ENCODE peak calls at places on chromosomes 7 and 10, in four cellular contexts. One of them, this sample, is unnamed.

GRCh38 chr7:41693150-41693997 is 9.5 kb downstream of the INHBA start:
- DNase-seq in WTC11: no peak
- DNase-seq in astrocyte of the spinal cord: no peak
- DNase-seq in body of pancreas: no peak
- DNase-seq in this sample: no peak

GRCh38 chr7:20225384-20225783 is 8.2 kb upstream of the MACC1 start:
- DNase-seq in astrocyte of the spinal cord: no peak
- DNase-seq in body of pancreas: no peak
- DNase-seq in WTC11: no peak
- DNase-seq in this sample: no peak

GRCh38 chr7:129388353-129389098 is 45.7 kb upstream of the STRIP2 start:
- DNase-seq in WTC11: no peak
- DNase-seq in astrocyte of the spinal cord: no peak
- DNase-seq in body of pancreas: no peak
- DNase-seq in this sample: no peak

GRCh38 chr7:98296833-98297232 is 15.3 kb downstream of the BRI3 start:
- DNase-seq in astrocyte of the spinal cord: no peak
- DNase-seq in WTC11: no peak
- DNase-seq in body of pancreas: no peak
- DNase-seq in this sample: no peak

GRCh38 chr7:152030561-152030960 is 5.1 kb downstream of the GALNT11 start:
- DNase-seq in body of pancreas: no peak
- DNase-seq in astrocyte of the spinal cord: no peak
- DNase-seq in WTC11: no peak
- DNase-seq in this sample: no peak

GRCh38 chr10:124696446-124697392 is 47.5 kb downstream of the FAM53B start:
- DNase-seq in WTC11: no peak
- DNase-seq in astrocyte of the spinal cord: no peak
- DNase-seq in body of pancreas: no peak
- DNase-seq in this sample: no peak

GRCh38 chr7:1468203-1468602 is 8.9 kb upstream of the MICALL2 start:
- DNase-seq in WTC11: no peak
- DNase-seq in astrocyte of the spinal cord: no peak
- DNase-seq in body of pancreas: no peak
- DNase-seq in this sample: no peak

GRCh38 chr7:127409629-127410028 is 17.1 kb upstream of the ZNF800 start:
- DNase-seq in astrocyte of the spinal cord: no peak
- DNase-seq in WTC11: no peak
- DNase-seq in body of pancreas: no peak
- DNase-seq in this sample: no peak

GRCh38 chr10:110852897-110853296 is 18.8 kb upstream of the PDCD4 start:
- DNase-seq in body of pancreas: no peak
- DNase-seq in WTC11: no peak
- DNase-seq in astrocyte of the spinal cord: no peak
- DNase-seq in this sample: no peak

GRCh38 chr7:99739699-99740572 is 4.9 kb upstream of the CYP3A7 start:
- DNase-seq in astrocyte of the spinal cord: no peak
- DNase-seq in WTC11: no peak
- DNase-seq in body of pancreas: no peak
- DNase-seq in this sample: no peak

GRCh38 chr7:42858570-42858969 is 53.3 kb downstream of the C7orf25 start:
- DNase-seq in WTC11: no peak
- DNase-seq in body of pancreas: no peak
- DNase-seq in astrocyte of the spinal cord: no peak
- DNase-seq in this sample: no peak

GRCh38 chr10:30247704-30248103 is 101.4 kb downstream of the MTPAP start:
- DNase-seq in astrocyte of the spinal cord: no peak
- DNase-seq in body of pancreas: no peak
- DNase-seq in WTC11: no peak
- DNase-seq in this sample: no peak

DNA sequence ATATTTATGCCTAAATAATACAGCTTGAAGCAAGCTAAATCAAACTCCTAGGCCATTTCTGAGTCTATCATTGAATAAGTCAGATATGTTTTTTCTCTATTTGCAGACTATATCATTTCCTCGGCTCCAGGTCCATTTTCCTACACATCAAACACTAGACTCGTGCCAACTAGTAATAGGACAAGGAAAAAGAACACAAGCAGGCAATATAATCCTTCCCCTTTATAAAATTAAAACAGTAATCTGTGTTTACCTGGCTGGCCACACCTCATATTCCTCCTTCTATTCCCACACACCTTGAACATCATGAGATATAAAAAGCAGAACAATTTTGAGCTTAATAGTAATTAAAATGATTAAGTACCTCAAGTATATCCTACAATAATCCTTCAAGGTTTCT is 325.7 kb downstream of the TFEC start:
- DNase-seq in astrocyte of the spinal cord: no peak
- DNase-seq in body of pancreas: no peak
- DNase-seq in WTC11: no peak
- DNase-seq in this sample: no peak
- TF ChIP-seq CTCF in astrocyte of the spinal cord: no peak
- TF ChIP-seq CTCF in body of pancreas: no peak
- TF ChIP-seq CTCF in WTC11: no peak
- TF ChIP-seq CTCF in this sample: no peak

DNA sequence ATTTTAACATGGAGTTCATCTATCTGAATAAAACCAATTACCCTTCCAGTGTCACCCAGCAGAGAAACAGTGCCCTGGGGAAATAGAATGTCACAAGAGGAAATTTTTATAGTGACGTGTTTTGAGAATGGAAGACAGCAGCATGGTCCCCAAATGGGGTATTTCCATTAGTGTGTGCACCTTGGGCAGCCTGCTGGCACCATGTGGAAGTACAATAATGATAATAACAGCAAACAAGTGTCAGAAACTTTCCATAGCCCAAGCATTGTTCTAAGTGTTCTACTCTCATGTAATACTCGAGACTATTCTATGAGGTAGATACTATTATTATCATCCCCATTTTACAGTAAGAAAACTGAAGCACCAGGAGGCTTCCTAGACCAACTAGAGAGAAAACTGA is 2.2 kb upstream of the PDE1C start:
- DNase-seq in WTC11: no peak
- DNase-seq in astrocyte of the spinal cord: no peak
- DNase-seq in body of pancreas: no peak
- DNase-seq in this sample: no peak
- TF ChIP-seq CTCF in WTC11: no peak
- TF ChIP-seq CTCF in astrocyte of the spinal cord: peak; percentile 20
- TF ChIP-seq CTCF in body of pancreas: no peak
- TF ChIP-seq CTCF in this sample: peak; percentile 28

DNA sequence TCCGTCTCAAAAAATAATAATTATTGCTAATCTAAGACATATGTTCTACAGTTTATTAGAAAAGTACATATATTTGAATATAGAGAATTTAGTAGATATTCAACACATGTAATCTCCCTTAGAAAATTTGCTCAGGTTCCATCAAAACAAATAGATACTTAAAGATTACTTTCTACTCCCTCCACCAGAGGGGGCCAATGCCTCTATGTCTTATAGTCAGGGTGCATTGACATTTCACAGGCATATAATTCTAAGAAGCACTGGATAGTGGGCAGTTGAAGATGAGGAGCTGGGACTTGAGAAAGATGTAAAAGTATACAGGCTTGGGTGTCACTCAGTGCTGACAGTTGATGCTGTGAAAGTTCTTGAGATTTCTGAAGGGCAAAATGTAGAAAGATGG is 301.6 kb upstream of the HPS1 start:
- DNase-seq in body of pancreas: no peak
- DNase-seq in astrocyte of the spinal cord: peak; percentile 1
- DNase-seq in WTC11: peak; percentile 28
- DNase-seq in this sample: peak; percentile 47
- TF ChIP-seq CTCF in body of pancreas: peak; percentile 26
- TF ChIP-seq CTCF in astrocyte of the spinal cord: peak; percentile 10
- TF ChIP-seq CTCF in WTC11: peak; percentile 42
- TF ChIP-seq CTCF in this sample: peak; percentile 72

DNA sequence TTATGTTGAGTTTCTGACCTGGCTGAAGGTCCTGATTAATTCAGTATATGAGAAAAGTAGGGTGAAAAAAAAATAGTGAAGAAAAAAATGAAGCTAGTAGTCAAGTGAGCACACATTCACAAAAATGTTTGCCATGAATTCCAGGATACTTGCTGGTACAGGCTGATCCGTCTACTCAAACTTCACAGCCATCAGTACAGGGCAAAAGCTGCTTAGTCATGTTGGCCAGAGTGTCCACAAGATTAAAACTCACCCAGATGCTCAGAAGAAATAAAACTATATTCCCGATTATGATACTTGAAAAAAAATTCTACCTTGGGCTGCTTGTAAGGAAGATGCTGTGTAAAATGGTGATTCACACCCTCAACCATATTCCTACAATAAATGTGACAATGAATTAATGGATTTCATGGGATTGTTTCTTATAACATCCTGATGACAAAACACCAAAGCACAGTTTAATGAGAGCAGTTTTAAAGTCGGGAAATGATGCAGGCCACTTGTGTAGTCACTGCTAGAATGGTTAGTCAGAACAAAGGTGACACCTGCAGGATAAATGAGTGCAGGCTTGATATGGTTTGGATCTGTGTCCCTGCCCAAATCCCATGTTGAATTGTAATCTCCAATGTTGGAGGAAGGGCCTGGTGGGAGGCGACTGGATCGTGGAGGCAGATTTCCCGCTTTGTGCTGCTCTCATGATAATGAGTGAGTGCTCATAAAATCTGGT is 49.2 kb upstream of the ANKRD1 start:
- DNase-seq in WTC11: no peak
- DNase-seq in astrocyte of the spinal cord: peak; percentile 69
- DNase-seq in body of pancreas: no peak
- DNase-seq in this sample: no peak
- TF ChIP-seq CTCF in WTC11: no peak
- TF ChIP-seq CTCF in astrocyte of the spinal cord: peak; percentile 14
- TF ChIP-seq CTCF in body of pancreas: no peak
- TF ChIP-seq CTCF in this sample: no peak

GRCh38 chr7:32163911-32164310 is 93.7 kb upstream of the PDE1C start:
- DNase-seq in astrocyte of the spinal cord: peak; percentile 68
- DNase-seq in body of pancreas: no peak
- DNase-seq in WTC11: no peak
- DNase-seq in this sample: no peak

GRCh38 chr7:32161708-32162107 is 91.5 kb upstream of the PDE1C start:
- DNase-seq in astrocyte of the spinal cord: peak; percentile 74
- DNase-seq in body of pancreas: no peak
- DNase-seq in WTC11: no peak
- DNase-seq in this sample: no peak

GRCh38 chr7:32167256-32167655 is 97.0 kb upstream of the PDE1C start:
- DNase-seq in WTC11: no peak
- DNase-seq in body of pancreas: no peak
- DNase-seq in astrocyte of the spinal cord: no peak
- DNase-seq in this sample: no peak

GRCh38 chr7:32163141-32163806 is 93.1 kb upstream of the PDE1C start:
- DNase-seq in WTC11: no peak
- DNase-seq in body of pancreas: peak; percentile 49
- DNase-seq in astrocyte of the spinal cord: peak; percentile 96
- DNase-seq in this sample: no peak

DNA sequence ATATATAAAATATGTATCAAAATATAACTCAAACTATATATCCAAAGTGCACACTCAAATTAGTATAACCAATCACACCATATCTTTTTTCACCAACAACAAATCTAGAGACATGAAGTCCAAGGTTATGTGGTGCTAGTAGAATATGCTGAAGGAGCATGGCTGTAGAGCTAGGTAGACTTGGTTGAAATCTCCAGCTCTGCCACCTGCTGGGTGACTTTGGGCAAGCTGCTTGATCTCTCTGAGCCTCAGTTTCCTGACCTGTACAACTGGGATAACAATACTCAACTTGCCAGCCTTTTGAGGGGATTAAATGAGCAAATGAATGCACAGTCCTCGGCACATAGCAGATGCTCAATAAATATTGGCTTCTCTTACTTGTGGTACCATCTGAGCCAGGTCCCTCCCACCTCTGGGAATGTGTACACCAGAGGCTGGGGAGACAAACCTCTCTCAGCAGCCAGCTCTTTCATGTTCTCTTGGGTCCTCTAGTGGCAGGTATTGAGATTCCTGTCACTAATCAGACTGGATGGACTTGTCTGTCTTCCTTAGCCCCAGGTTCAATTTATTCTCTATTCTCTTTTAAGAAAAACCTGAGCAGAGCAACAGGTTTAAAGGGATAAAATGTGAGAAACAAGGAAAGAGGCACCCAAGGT is 94.3 kb upstream of the PDE1C start:
- DNase-seq in WTC11: peak; percentile 28
- DNase-seq in astrocyte of the spinal cord: peak; percentile 85
- DNase-seq in body of pancreas: peak; percentile 24
- DNase-seq in this sample: no peak
- TF ChIP-seq CTCF in WTC11: peak; percentile 50
- TF ChIP-seq CTCF in astrocyte of the spinal cord: peak; percentile 57
- TF ChIP-seq CTCF in body of pancreas: peak; percentile 63
- TF ChIP-seq CTCF in this sample: peak; percentile 36

DNA sequence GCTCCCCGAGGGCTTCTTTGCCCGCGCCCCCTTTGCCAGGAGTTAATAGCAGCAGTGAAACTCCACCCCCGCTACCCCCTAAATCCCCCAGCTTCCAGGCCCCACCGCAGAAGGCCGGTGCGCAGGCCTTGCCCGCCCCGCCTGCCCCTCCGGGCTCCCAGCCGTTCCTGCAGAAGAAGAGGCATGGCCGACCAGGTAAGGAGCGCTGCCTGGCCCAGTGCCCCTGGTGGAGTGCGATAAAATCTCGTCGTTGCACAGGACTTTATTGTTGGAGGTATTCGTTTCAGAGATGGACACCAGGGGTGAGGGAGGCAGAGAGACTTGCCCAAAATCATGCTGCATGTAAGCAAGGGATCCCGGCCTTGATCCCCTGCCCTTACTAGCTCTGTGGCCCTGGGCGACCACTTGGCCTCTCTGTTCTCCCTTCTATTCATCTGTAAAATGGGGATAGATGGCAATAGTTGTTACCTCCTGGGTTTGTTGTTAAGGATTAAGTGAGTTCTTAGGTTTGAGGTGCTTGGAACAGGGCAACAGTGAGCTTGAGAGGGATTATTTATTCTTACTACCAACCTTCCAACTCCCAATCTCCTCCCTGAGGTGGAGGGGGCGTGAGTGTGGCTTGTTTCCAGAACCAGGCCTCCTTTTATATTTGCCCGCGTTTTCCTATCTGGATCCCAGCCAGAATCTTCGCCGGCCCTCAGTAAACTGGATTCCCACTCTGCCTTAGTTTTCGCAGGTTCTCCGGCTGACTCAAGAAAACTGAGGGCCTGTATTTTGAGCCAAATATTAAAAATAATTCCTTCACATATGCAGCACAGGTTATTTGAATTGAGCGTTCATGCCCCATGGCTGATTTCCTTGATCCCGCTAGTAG is 78.3 kb downstream of the WIPF3 start:
- DNase-seq in body of pancreas: peak; percentile 49
- DNase-seq in astrocyte of the spinal cord: no peak
- DNase-seq in WTC11: peak; percentile 74
- DNase-seq in this sample: no peak
- TF ChIP-seq CTCF in body of pancreas: peak; percentile 14
- TF ChIP-seq CTCF in astrocyte of the spinal cord: no peak
- TF ChIP-seq CTCF in WTC11: no peak
- TF ChIP-seq CTCF in this sample: no peak

GRCh38 chr7:134552105-134552504 is 3.2 kb downstream of the AKR1B15 start:
- DNase-seq in astrocyte of the spinal cord: no peak
- DNase-seq in body of pancreas: no peak
- DNase-seq in WTC11: peak; percentile 40
- DNase-seq in this sample: peak; percentile 31
- TF ChIP-seq CTCF in astrocyte of the spinal cord: peak; percentile 36
- TF ChIP-seq CTCF in body of pancreas: no peak
- TF ChIP-seq CTCF in WTC11: no peak
- TF ChIP-seq CTCF in this sample: no peak

This sample was measured in endothelial cell.